ENCODE peak calls at places on chromosomes 12 and 14, in ten cellular contexts. W is NCI-H2107; N is adrenal gland; G is HS-27A; F is stimulated activated effector memory CD8-positive, alpha-beta T cell treated with anti-CD3 and anti-CD28 coated beads, Interleukin-12 subunit alpha, Interleukin-12 subunit beta, amount 100 ng/mL, for 72 hours; I is immature natural killer cell; Q is neural crest cell; Z is naive thymus-derived CD8-positive, alpha-beta T cell; K is Right ventricle myocardium superior; T is fibroblast of gingiva. B is an unnamed sample.
A peak's percentile ranks its signal among the peaks of the same experiment; 100 is the strongest.

GRCh38 chr12:53060721-53061276 is 10.9 kb downstream of the TNS2 start:
- DNase-seq in N (peak; percentile 45), T (no peak), G (no peak), F (no peak), I (no peak), W (no peak), Q (no peak), Z (no peak), K (peak; percentile 57), B (peak; percentile 48)

GRCh38 chr12:96408993-96409392 is 8.8 kb upstream of the CDK17 start:
- DNase-seq in I (no peak), Z (no peak), F (no peak), N (no peak), G (no peak), Q (no peak), K (no peak), T (no peak), W (no peak), B (no peak)

GRCh38 chr12:65269603-65270002 is 8.9 kb upstream of the MSRB3 start:
- DNase-seq in Q (no peak), T (no peak), G (peak; percentile 30), Z (no peak), F (no peak), W (no peak), I (no peak), K (no peak), N (no peak), B (no peak)

GRCh38 chr12:16016748-16017147 is 105.6 kb downstream of the DERA start:
- DNase-seq in G (no peak), W (no peak), I (no peak), F (no peak), K (no peak), Q (no peak), Z (no peak), N (no peak), T (no peak), B (no peak)

GRCh38 chr12:111773801-111774551 is 7.2 kb downstream of the ALDH2 start:
- DNase-seq in N (no peak), I (no peak), T (peak; percentile 97), K (peak; percentile 78), G (no peak), Q (no peak), F (no peak), W (no peak), Z (no peak), B (peak; percentile 85)

GRCh38 chr14:89853976-89854693 is 100.4 kb downstream of the EFCAB11 start:
- DNase-seq in Z (no peak), K (no peak), W (no peak), N (no peak), I (no peak), F (no peak), G (no peak), Q (no peak), T (peak; percentile 77), B (no peak)

GRCh38 chr12:80939231-80939950 is 1.7 kb upstream of the LIN7A start:
- DNase-seq in I (no peak), Q (no peak), T (peak; percentile 66), F (no peak), N (no peak), G (no peak), W (no peak), Z (no peak), K (no peak), B (no peak)

GRCh38 chr14:24895622-24896021 is 154.3 kb downstream of the STXBP6 start:
- DNase-seq in Z (no peak), T (no peak), K (no peak), W (no peak), N (no peak), Q (no peak), I (no peak), F (no peak), G (no peak), B (no peak)